ENCODE peak calls at places on chromosomes 2 and 18, in four cellular contexts. I is HepG2, C is WTC11, Y is K562. H is an unnamed sample.

GRCh38 chr2:5672749-5673147 is 19.4 kb upstream of the SOX11 start:
- DNase-seq in Y (no peak), I (no peak), C (no peak), H (no peak)

GRCh38 chr2:38439226-38439612 is 62.1 kb upstream of the ATL2 start:
- DNase-seq in C (no peak), Y (no peak), I (no peak), H (no peak)

GRCh38 chr2:120779781-120780283 is 44.2 kb downstream of the GLI2 start:
- DNase-seq in C (no peak), Y (peak), I (no peak), H (peak)

GRCh38 chr2:210442457-210442856 is 34.1 kb downstream of the LANCL1 start:
- DNase-seq in C (no peak), Y (no peak), I (no peak), H (no peak)

GRCh38 chr18:59318460-59318859 is at the start of gene CPLX4:
- DNase-seq in Y (no peak), I (no peak), C (no peak), H (no peak)

GRCh38 chr2:208466133-208466919 is 59.7 kb downstream of the PTH2R start:
- DNase-seq in Y (peak), C (peak), I (peak), H (peak)

GRCh38 chr2:198763793-198764192 is 693.9 kb downstream of the SATB2 start:
- DNase-seq in Y (no peak), I (no peak), C (no peak), H (no peak)

GRCh38 chr2:148614024-148614331 is 30.6 kb upstream of the EPC2 start:
- DNase-seq in C (peak), I (no peak), Y (no peak), H (no peak)

GRCh38 chr2:211899871-211900482 is 638.6 kb downstream of the ERBB4 start:
- DNase-seq in C (no peak), I (no peak), Y (no peak), H (no peak)

GRCh38 chr18:34592961-34593382 is 117.1 kb upstream of the DTNA start:
- DNase-seq in I (no peak), Y (no peak), C (peak), H (no peak)

GRCh38 chr2:158495175-158495574 is 38.4 kb downstream of the PKP4 start:
- DNase-seq in I (no peak), C (no peak), Y (no peak), H (no peak)

GRCh38 chr2:176139621-176140020 is 10.1 kb downstream of the HOXD8 start:
- DNase-seq in C (no peak), Y (no peak), I (no peak), H (no peak)

GRCh38 chr2:211103989-211104388 is 547.6 kb downstream of the CPS1 start:
- DNase-seq in Y (no peak), C (no peak), I (no peak), H (no peak)

GRCh38 chr18:77323640-77324370 is 74.2 kb downstream of the GALR1 start:
- DNase-seq in C (no peak), Y (no peak), I (no peak), H (no peak)

GRCh38 chr2:126801473-126801872 is 97.2 kb upstream of the TEX51 start:
- DNase-seq in I (no peak), C (no peak), Y (no peak), H (no peak)

GRCh38 chr18:77993188-77993981 is 743.7 kb downstream of the GALR1 start:
- DNase-seq in C (no peak), I (no peak), Y (peak), H (no peak)

GRCh38 chr2:176637497-176638166 is 368.4 kb downstream of the MTX2 start:
- DNase-seq in Y (no peak), C (peak), I (no peak), H (peak)

GRCh38 chr18:79395761-79396404 is at the start of gene NFATC1:
- DNase-seq in Y (peak), C (peak), I (no peak), H (peak)

GRCh38 chr2:195575879-195576391 is 81.1 kb upstream of the SLC39A10 start:
- DNase-seq in C (no peak), I (peak), Y (no peak), H (peak)

GRCh38 chr2:239716536-239717318 is 308.4 kb downstream of the NDUFA10 start:
- DNase-seq in Y (no peak), I (no peak), C (no peak), H (no peak)

GRCh38 chr2:120453635-120453998 is 107.7 kb downstream of the INHBB start:
- DNase-seq in Y (peak), I (peak), C (no peak), H (no peak)

GRCh38 chr2:135557533-135557932 is 26.2 kb downstream of the R3HDM1 start:
- DNase-seq in I (no peak), Y (no peak), C (no peak), H (no peak)

GRCh38 chr18:63074987-63075404 is 244.6 kb downstream of the BCL2 start:
- DNase-seq in C (peak), Y (peak), I (peak), H (peak)

GRCh38 chr2:31533036-31533435 is 47.7 kb downstream of the SRD5A2 start:
- DNase-seq in Y (no peak), I (no peak), C (no peak), H (no peak)

GRCh38 chr2:12495247-12495868 is 221.4 kb upstream of the TRIB2 start:
- DNase-seq in Y (no peak), I (no peak), C (no peak), H (no peak)

GRCh38 chr2:53129851-53130250 is 637.8 kb upstream of the CHAC2 start:
- DNase-seq in C (no peak), I (no peak), Y (no peak), H (no peak)

GRCh38 chr18:67951166-67951565 is 434.6 kb upstream of the DSEL start:
- DNase-seq in I (no peak), Y (no peak), C (no peak), H (no peak)

GRCh38 chr2:222352981-222353380 is 54.2 kb upstream of the PAX3 start:
- DNase-seq in Y (no peak), I (no peak), C (no peak), H (no peak)

GRCh38 chr2:146123256-146123655 is 1603.3 kb upstream of the ZEB2 start:
- DNase-seq in C (no peak), Y (no peak), I (no peak), H (no peak)

GRCh38 chr2:146123714-146124113 is 1603.8 kb upstream of the ZEB2 start:
- DNase-seq in Y (no peak), C (no peak), I (no peak), H (no peak)

GRCh38 chr2:146124741-146125140 is 1604.8 kb upstream of the ZEB2 start:
- DNase-seq in Y (no peak), C (no peak), I (no peak), H (no peak)

GRCh38 chr2:146119586-146119985 is 1599.7 kb upstream of the ZEB2 start:
- DNase-seq in Y (no peak), I (no peak), C (no peak), H (no peak)
- TF ChIP-seq NR3C1 in Y (no peak), I (no peak), C (no peak), H (no peak)

DNA sequence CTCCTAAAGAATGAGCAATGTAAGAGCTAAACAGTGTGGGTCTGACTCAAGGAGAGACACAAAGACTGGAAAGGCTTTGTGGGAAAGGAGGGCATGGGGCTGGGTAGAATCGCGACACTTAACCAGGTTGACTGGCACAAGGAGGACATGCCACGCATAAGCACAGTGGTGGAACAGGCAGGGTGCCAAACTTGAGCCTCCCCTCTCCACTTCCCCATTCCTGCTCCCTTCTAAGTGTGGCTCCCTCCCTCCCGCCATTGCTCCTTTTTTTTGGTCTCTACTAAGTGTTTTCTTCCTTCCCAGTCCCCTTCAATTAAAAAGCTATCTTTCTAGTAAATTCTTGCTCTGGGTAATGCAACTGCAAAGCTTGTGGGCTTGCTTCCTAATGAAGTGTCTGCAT is 40.3 kb upstream of the ZFP36L2 start:
- DNase-seq in C (no peak), I (no peak), Y (no peak), H (no peak)
- TF ChIP-seq NR3C1 in C (no peak), I (no peak), Y (no peak), H (no peak)

DNA sequence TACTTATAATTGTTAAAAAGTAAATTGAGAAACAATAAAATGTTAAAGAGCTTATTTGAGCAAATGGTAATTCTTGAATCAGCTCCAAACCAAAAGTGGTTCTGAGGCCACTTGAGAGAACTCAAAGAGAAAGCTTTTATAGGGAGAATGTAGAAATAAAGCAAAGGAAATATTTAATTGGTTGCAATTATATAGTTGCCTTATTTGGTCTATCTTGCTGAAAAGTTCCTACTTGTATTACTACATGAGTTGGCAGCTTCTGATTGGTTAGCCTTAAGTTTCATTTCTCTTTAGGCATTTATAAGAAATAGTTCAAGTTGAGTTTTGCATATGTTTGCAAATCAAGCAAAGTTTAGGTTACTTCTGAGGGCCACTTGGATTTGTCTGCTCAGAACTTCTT is 38.1 kb downstream of the SCN2A start:
- DNase-seq in Y (no peak), C (no peak), I (no peak), H (no peak)
- TF ChIP-seq NR3C1 in Y (no peak), C (no peak), I (no peak), H (no peak)

GRCh38 chr18:13407484-13407883 is 188.9 kb downstream of the LDLRAD4 start:
- DNase-seq in Y (no peak), C (no peak), I (no peak), H (no peak)
- TF ChIP-seq NR3C1 in Y (no peak), C (no peak), I (no peak), H (no peak)

DNA sequence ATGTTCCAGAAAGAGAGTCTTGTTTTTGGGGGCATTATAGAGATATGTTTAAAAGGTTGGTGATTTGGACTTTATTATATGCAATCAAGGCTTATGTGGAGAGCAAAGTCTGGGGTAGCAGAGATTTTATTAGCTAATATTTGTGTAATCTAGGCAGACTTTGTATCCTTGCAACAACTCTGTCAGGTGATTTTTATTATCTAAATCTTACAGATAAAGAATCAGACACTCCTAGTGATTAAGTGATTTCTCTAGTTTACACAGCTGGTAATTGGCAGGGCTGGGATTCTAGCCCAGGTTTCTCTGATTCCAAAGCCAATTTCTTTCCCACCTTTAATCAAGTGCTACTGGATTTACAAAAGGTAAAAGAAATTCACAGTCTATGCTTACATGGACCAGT is 33.3 kb upstream of the NCK2 start:
- DNase-seq in Y (no peak), C (no peak), I (no peak), H (no peak)
- TF ChIP-seq NR3C1 in Y (no peak), C (no peak), I (no peak), H (no peak)